ENCODE peak calls at places on chromosomes 12 and 14, in eight cellular contexts. B is cerebellar cortex; V is H4; O is germinal center; P is stimulated activated CD4-positive, alpha-beta T cell treated with anti-CD3 and anti-CD28 coated beads, Interleukin-2, amount 100 ng/mL, for 48 hours; C is MCF 10A; K is hepatic stellate cell; L is activated effector memory CD4-positive, alpha-beta T cell treated with Interleukin-2 at 50 U/mL for 16 hours. H is an unnamed sample.

GRCh38 chr12:124248862-124249825 is 45.7 kb upstream of the RFLNA start:
- DNase-seq in B (no peak), V (no peak), O (no peak), P (no peak), C (peak; percentile 12), K (no peak), L (no peak), H (no peak)

GRCh38 chr12:23472329-23472971 is 477.0 kb downstream of the SOX5 start:
- DNase-seq in B (no peak), V (no peak), O (no peak), P (no peak), C (peak; percentile 62), K (no peak), L (no peak), H (no peak)

GRCh38 chr14:22314183-22314820 is 274.7 kb downstream of the DAD1 start:
- DNase-seq in B (peak; percentile 42), V (peak; percentile 51), O (peak; percentile 65), P (no peak), C (peak; percentile 70), K (no peak), L (no peak), H (no peak)

GRCh38 chr14:52071675-52072074 is 2.8 kb upstream of the NID2 start:
- DNase-seq in B (peak; percentile 19), V (no peak), O (no peak), P (no peak), C (no peak), K (no peak), L (no peak), H (peak; percentile 13)

GRCh38 chr12:4899361-4899760 is 10.3 kb upstream of the KCNA1 start:
- DNase-seq in B (peak; percentile 44), V (no peak), O (no peak), P (no peak), C (peak; percentile 6), K (no peak), L (no peak), H (no peak)

GRCh38 chr12:114406326-114407033 is 536 bp upstream of the TBX5 start:
- DNase-seq in B (no peak), V (no peak), O (no peak), P (no peak), C (no peak), K (no peak), L (no peak), H (no peak)

GRCh38 chr12:117486840-117487659 is 125.6 kb upstream of the NOS1 start:
- DNase-seq in B (no peak), V (peak; percentile 74), O (no peak), P (no peak), C (peak; percentile 58), K (no peak), L (no peak), H (no peak)

GRCh38 chr14:90693413-90693812 is 122.8 kb downstream of the TTC7B start:
- DNase-seq in B (no peak), V (no peak), O (no peak), P (no peak), C (no peak), K (no peak), L (no peak), H (no peak)

H was measured in Caco-2.